ENCODE peak calls at places on chromosomes 12 and 14, in eight cellular contexts. C, O, H, N, W, T, U and D are unnamed samples.

GRCh38 chr14:55874785-55875184 is 243.4 kb upstream of the PELI2 start:
- DNase-seq in C (no peak), O (no peak), H (no peak), N (no peak), W (no peak), T (no peak), U (no peak), D (no peak)

GRCh38 chr14:81582420-81582819 is 48.8 kb upstream of the SEL1L start:
- DNase-seq in C (no peak), O (no peak), H (no peak), N (no peak), W (no peak), T (no peak), U (no peak), D (no peak)

GRCh38 chr14:91337699-91338335 is 79.8 kb downstream of the CCDC88C start:
- DNase-seq in C (peak), O (no peak), H (no peak), N (no peak), W (no peak), T (no peak), U (no peak), D (no peak)

GRCh38 chr14:34678306-34678705 is 36.1 kb downstream of the CFL2 start:
- DNase-seq in C (no peak), O (no peak), H (no peak), N (no peak), W (no peak), T (no peak), U (no peak), D (no peak)

GRCh38 chr12:103470664-103471063 is 25.1 kb downstream of the C12orf42 start:
- DNase-seq in C (peak), O (no peak), H (no peak), N (no peak), W (no peak), T (no peak), U (no peak), D (no peak)

GRCh38 chr12:6345319-6346071 is 3.6 kb upstream of the TNFRSF1A start:
- DNase-seq in C (peak), O (no peak), H (peak), N (no peak), W (peak), T (no peak), U (no peak), D (no peak)

GRCh38 chr14:29521526-29522137 is 406.0 kb downstream of the PRKD1 start:
- DNase-seq in C (no peak), O (no peak), H (no peak), N (no peak), W (no peak), T (no peak), U (no peak), D (peak)

GRCh38 chr12:2168808-2169207 is 116.0 kb downstream of the CACNA1C start:
- DNase-seq in C (no peak), O (peak), H (peak), N (no peak), W (peak), T (no peak), U (no peak), D (no peak)

GRCh38 chr14:75720828-75721227 is 59.8 kb downstream of the TTLL5 start:
- DNase-seq in C (no peak), O (no peak), H (no peak), N (no peak), W (no peak), T (no peak), U (peak), D (no peak)

GRCh38 chr14:37195327-37195726 is 2.4 kb upstream of the MIPOL1 start:
- DNase-seq in C (no peak), O (no peak), H (peak), N (no peak), W (no peak), T (no peak), U (no peak), D (no peak)

GRCh38 chr12:765861-766260 is 13.5 kb downstream of the WNK1 start:
- DNase-seq in C (no peak), O (no peak), H (no peak), N (no peak), W (no peak), T (no peak), U (no peak), D (no peak)

GRCh38 chr14:100610511-100611217 is 23.4 kb upstream of the BEGAIN start:
- DNase-seq in C (no peak), O (peak), H (no peak), N (no peak), W (no peak), T (no peak), U (no peak), D (no peak)

GRCh38 chr12:113289361-113289760 is 45.5 kb downstream of the SLC8B1 start:
- DNase-seq in C (no peak), O (no peak), H (no peak), N (no peak), W (no peak), T (no peak), U (no peak), D (no peak)

GRCh38 chr12:93419388-93420034 is 22.2 kb downstream of the UBE2N start:
- DNase-seq in C (no peak), O (no peak), H (peak), N (no peak), W (no peak), T (no peak), U (no peak), D (no peak)

GRCh38 chr12:2198542-2198941 is 145.8 kb downstream of the CACNA1C start:
- DNase-seq in C (no peak), O (no peak), H (no peak), N (no peak), W (no peak), T (no peak), U (no peak), D (no peak)

GRCh38 chr14:24298892-24299254 is 707 bp downstream of the DHRS1 start:
- DNase-seq in C (no peak), O (no peak), H (peak), N (no peak), W (peak), T (no peak), U (peak), D (no peak)

GRCh38 chr14:24296341-24297157 is 3.0 kb downstream of the DHRS1 start:
- DNase-seq in C (peak), O (peak), H (peak), N (no peak), W (no peak), T (peak), U (no peak), D (peak)

GRCh38 chr14:24297190-24297964 is 2.2 kb downstream of the DHRS1 start:
- DNase-seq in C (no peak), O (no peak), H (peak), N (no peak), W (no peak), T (no peak), U (no peak), D (no peak)

GRCh38 chr14:24300326-24300980 is 803 bp downstream of the NOP9 start:
- DNase-seq in C (no peak), O (no peak), H (no peak), N (no peak), W (no peak), T (no peak), U (no peak), D (no peak)

DNA sequence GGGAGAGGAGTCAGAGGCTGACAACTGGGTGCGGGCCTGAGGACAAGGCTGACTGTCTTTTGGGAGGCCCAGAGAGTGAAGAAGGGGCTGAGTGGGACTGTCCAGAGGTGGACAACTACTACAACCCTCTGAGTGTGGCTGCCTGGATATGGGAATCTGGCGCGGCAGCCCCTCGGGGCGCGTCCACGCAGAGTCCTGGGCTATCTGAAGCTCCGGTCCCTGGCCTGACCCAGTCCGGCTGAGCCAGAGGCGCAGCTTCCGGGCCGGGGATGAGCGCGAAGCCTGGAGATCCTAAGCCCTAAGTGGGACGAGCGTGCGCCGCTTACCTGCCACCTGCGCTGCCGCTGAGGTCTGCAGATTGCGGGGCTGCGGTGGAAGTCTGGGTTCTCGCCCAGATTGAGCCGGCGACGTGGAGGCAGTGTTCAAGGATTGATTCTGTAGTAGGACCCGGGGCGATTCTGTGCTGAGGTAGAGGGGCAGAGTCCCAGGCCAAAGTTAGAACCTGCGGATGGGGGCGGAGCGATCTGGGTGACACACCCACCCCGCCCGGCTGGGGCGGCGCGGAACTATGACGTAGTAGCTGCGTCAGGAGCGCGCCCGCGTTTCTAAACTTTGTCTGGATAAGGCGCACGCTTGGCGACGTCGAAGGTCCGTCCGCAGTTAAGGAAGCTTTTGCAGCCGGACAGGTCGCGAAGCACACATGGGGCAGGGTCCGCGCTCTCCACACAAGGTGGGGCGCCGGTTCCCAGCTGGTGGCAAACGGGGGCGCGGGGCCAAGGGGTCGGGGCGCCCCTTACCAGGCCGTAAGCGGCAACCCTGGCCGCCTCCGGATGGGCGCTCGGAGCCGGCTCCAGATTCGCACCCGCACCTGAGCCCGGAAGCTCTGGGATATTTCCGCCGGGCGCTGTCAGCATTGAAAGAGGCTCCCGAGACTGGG is at the start of the genes DHRS1 and NOP9:
- DNase-seq in C (peak), O (peak), H (peak), N (peak), W (peak), T (peak), U (peak), D (peak)
- TF ChIP-seq POLR2A in C (peak), O (peak), H (no peak), N (no peak), W (peak), T (peak), U (peak), D (peak)

DNA sequence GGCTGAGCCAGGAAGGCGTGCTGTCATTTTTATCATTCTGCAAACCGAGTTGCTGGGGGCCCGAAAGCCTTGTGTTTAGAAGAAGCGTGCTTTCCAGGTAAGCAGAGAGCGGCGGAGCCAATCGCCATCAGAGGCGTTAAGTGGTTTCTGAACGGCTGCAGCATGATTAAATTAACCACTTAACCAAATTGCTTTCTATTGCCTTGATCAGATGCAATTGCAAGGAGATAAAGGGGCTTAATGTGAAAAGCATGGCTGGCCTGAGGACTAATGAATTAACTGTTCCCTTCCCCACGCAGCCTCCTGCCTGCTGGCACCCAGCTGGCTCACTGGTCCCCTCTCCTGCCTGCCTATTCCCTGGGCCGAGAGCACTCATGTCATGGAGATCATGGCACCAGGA is 36.6 kb upstream of the CHGA start:
- DNase-seq in C (no peak), O (no peak), H (no peak), N (no peak), W (no peak), T (no peak), U (no peak), D (no peak)
- TF ChIP-seq POLR2AphosphoS5 in C (no peak), O (no peak), H (no peak), N (no peak), W (no peak), T (no peak), U (no peak), D (no peak)

DNA sequence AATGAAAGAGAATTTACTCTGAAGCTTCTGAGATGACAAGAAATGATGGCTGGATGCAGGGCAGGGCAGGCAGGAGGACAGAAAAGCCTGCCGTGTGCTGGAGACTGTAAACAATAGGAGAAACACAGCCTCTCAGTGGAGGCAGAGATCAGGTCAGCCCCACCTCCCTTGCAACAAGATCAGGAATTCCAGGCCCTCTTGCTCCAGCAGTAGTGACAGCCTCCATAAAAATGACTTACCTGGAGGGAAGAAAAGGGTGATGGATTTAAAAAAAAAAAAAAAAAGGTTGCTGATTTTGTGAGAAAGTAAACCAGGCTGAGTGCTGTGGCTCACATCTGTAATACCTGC is 193.7 kb downstream of the ANO4 start:
- DNase-seq in C (no peak), O (no peak), H (no peak), N (no peak), W (no peak), T (no peak), U (no peak), D (no peak)
- TF ChIP-seq POLR2A in C (no peak), O (no peak), H (no peak), N (no peak), W (no peak), T (no peak), U (no peak), D (no peak)

DNA sequence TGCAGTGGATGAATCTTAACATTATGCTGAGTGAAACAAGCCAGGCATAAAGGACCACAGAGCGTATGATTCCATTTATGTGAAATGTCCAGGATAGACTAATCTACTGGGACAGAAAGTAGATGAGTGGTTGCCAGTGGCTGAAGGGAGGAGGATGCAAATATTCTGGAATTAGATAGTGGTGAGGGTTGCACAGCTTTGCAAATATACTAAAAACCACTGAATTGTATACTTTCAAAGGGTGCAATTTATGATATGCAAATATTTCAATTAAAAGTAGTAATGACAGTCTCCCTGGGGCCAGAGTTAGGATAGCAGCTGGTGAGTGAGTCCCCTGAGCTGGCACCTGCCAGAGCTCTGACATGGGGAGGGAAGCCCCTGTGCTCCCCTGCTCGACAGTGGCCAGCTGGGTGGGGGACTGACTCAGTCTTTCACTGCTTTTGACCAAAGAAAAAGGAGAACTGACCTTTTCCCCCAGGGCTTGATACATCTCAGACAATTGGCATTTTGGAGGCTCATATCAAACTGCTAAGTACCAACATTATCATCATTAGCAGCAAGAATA is 116.4 kb downstream of the GCH1 start:
- DNase-seq in C (no peak), O (no peak), H (no peak), N (no peak), W (no peak), T (no peak), U (no peak), D (no peak)
- TF ChIP-seq POLR2AphosphoS5 in C (no peak), O (no peak), H (no peak), N (no peak), W (no peak), T (no peak), U (no peak), D (no peak)

GRCh38 chr12:123853401-123854070 is 91.4 kb downstream of the DNAH10 start:
- DNase-seq in C (no peak), O (no peak), H (no peak), N (no peak), W (no peak), T (no peak), U (no peak), D (no peak)
- TF ChIP-seq POLR2A in C (no peak), O (no peak), H (no peak), N (no peak), W (no peak), T (no peak), U (no peak), D (no peak)

GRCh38 chr14:94601961-94602391 is 10.2 kb upstream of the SERPINA3 start:
- DNase-seq in C (peak), O (peak), H (peak), N (no peak), W (peak), T (no peak), U (peak), D (no peak)
- TF ChIP-seq POLR2AphosphoS5 in C (no peak), O (no peak), H (no peak), N (peak), W (no peak), T (no peak), U (peak), D (no peak)

GRCh38 chr12:52555577-52555976 is 2.6 kb upstream of the KRT71 start:
- DNase-seq in C (peak), O (no peak), H (no peak), N (no peak), W (no peak), T (no peak), U (no peak), D (no peak)
- TF ChIP-seq POLR2A in C (no peak), O (no peak), H (no peak), N (no peak), W (no peak), T (no peak), U (no peak), D (no peak)

DNA sequence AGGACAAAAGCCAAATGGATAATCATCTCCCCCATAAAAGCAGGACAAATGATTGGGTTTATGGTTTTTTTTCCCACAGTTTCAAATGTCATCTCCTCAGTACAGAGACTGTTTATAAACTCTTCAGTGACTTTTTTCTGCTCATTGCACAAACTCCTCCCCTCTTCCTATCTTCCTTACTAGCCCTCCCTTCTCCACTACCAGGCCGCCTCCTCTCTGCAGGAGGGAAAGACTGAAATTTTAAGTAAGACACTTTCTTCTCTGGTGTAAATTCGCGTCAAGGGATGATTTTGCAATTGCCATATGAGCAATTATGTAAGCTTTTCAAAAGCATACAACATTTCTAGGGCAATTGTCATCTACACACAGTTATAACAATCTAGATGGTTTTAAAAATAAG is 37.0 kb downstream of the BTG1 start:
- DNase-seq in C (no peak), O (no peak), H (no peak), N (no peak), W (no peak), T (no peak), U (no peak), D (no peak)
- TF ChIP-seq POLR2AphosphoS5 in C (no peak), O (no peak), H (no peak), N (no peak), W (no peak), T (no peak), U (no peak), D (no peak)